ENCODE peak calls at places on chromosomes 2 and 18, in four cellular contexts. L is SK-N-SH, R is GM23248, I is HCT116. Z is an unnamed sample.

GRCh38 chr2:178629463-178629862 is 149.2 kb downstream of the PLEKHA3 start:
- DNase-seq in I (no peak), R (no peak), L (no peak), Z (no peak)

GRCh38 chr2:219335373-219335786 is 2.8 kb upstream of the RESP18 start:
- DNase-seq in I (no peak), L (no peak), R (no peak), Z (no peak)

GRCh38 chr2:102226612-102227351 is 40.0 kb downstream of the IL1RL2 start:
- DNase-seq in L (no peak), R (peak; percentile 56), I (no peak), Z (no peak)

GRCh38 chr2:140654565-140654964 is 1476.3 kb downstream of the LRP1B start:
- DNase-seq in L (peak; percentile 29), I (no peak), R (no peak), Z (no peak)

GRCh38 chr2:3766824-3767223 is 63.4 kb downstream of the DCDC2C start:
- DNase-seq in I (no peak), R (no peak), L (no peak), Z (no peak)

GRCh38 chr2:237677951-237678481 is 50.6 kb downstream of the LRRFIP1 start:
- DNase-seq in L (no peak), R (peak; percentile 87), I (no peak), Z (peak; percentile 55)

GRCh38 chr18:46291149-46291548 is 187.0 kb downstream of the HAUS1 start:
- DNase-seq in L (no peak), R (no peak), I (no peak), Z (peak; percentile 3)

GRCh38 chr2:6626406-6627012 is 239.2 kb downstream of the CMPK2 start:
- DNase-seq in R (no peak), L (no peak), I (no peak), Z (no peak)

GRCh38 chr18:22432672-22433137 is 15.0 kb upstream of the CTAGE1 start:
- DNase-seq in I (peak; percentile 26), L (no peak), R (peak; percentile 96), Z (no peak)

GRCh38 chr2:70046534-70046933 is 40.7 kb upstream of the PCBP1 start:
- DNase-seq in R (no peak), L (no peak), I (no peak), Z (peak; percentile 22)

GRCh38 chr2:11692966-11693521 is 23.0 kb upstream of the NTSR2 start:
- DNase-seq in I (peak; percentile 65), R (peak; percentile 77), L (peak; percentile 84), Z (peak; percentile 79)

GRCh38 chr2:9844581-9844980 is 1.3 kb downstream of the TAF1B start:
- DNase-seq in R (peak; percentile 53), I (no peak), L (no peak), Z (peak; percentile 31)

GRCh38 chr2:53768233-53768542 is 584 bp downstream of the CHAC2 start:
- DNase-seq in I (no peak), R (no peak), L (no peak), Z (peak; percentile 79)

GRCh38 chr2:24124003-24124585 is 825 bp downstream of the FAM228B start:
- DNase-seq in L (no peak), I (no peak), R (peak; percentile 57), Z (no peak)

GRCh38 chr2:219219113-219219696 is 447 bp upstream of the ABCB6 start:
- DNase-seq in R (no peak), L (no peak), I (no peak), Z (no peak)

GRCh38 chr2:70477473-70477872 is 76.2 kb downstream of the TGFA start:
- DNase-seq in I (no peak), L (no peak), R (no peak), Z (no peak)

GRCh38 chr2:199463000-199463692 is 5.4 kb upstream of the SATB2 start:
- DNase-seq in I (no peak), R (peak; percentile 91), L (peak; percentile 90), Z (peak; percentile 65)

GRCh38 chr2:65458999-65459398 is 26.6 kb upstream of the SPRED2 start:
- DNase-seq in R (peak; percentile 28), I (no peak), L (no peak), Z (no peak)

GRCh38 chr2:165007162-165007744 is 51.9 kb upstream of the SLC38A11 start:
- DNase-seq in R (no peak), L (no peak), I (no peak), Z (no peak)

GRCh38 chr2:28398101-28398834 is 5.6 kb downstream of the FOSL2 start:
- DNase-seq in R (peak; percentile 75), L (no peak), I (no peak), Z (no peak)

GRCh38 chr18:64539852-64540251 is 391.0 kb upstream of the LINC00305 start:
- DNase-seq in I (no peak), R (no peak), L (no peak), Z (no peak)

GRCh38 chr18:58806826-58807714 is 57.6 kb upstream of the ZNF532 start:
- DNase-seq in L (no peak), R (no peak), I (no peak), Z (no peak)

GRCh38 chr18:57122906-57123510 is 23.9 kb upstream of the BOD1L2 start:
- DNase-seq in I (no peak), R (no peak), L (no peak), Z (no peak)

GRCh38 chr2:174595904-174596397 is 1.7 kb downstream of the WIPF1 start:
- DNase-seq in R (peak; percentile 24), L (no peak), I (no peak), Z (peak; percentile 39)

GRCh38 chr18:73647391-73647790 is 500.2 kb downstream of the FBXO15 start:
- DNase-seq in L (no peak), I (no peak), R (peak; percentile 10), Z (no peak)

GRCh38 chr2:120759543-120760331 is 24.1 kb downstream of the GLI2 start:
- DNase-seq in L (no peak), R (no peak), I (no peak), Z (no peak)

GRCh38 chr2:192029089-192029488 is 165.6 kb downstream of the TMEFF2 start:
- DNase-seq in I (peak; percentile 63), R (peak; percentile 26), L (no peak), Z (peak; percentile 5)

GRCh38 chr2:1751768-1752725 is 7.7 kb upstream of the PXDN start:
- DNase-seq in L (no peak), I (no peak), R (no peak), Z (no peak)

GRCh38 chr2:21042708-21042957 is 1.2 kb downstream of the APOB start:
- DNase-seq in L (no peak), I (no peak), R (no peak), Z (no peak)

GRCh38 chr18:56086176-56086575 is 498.2 kb upstream of the TCF4 start:
- DNase-seq in L (no peak), I (no peak), R (peak; percentile 21), Z (no peak)

GRCh38 chr2:33040541-33040940 is 93.8 kb downstream of the LTBP1 start:
- DNase-seq in L (no peak), I (no peak), R (no peak), Z (no peak)

GRCh38 chr2:150520088-150520487 is 32.6 kb upstream of the RND3 start:
- DNase-seq in I (no peak), R (no peak), L (no peak), Z (no peak)

GRCh38 chr2:179344280-179344961 is 79.8 kb upstream of the SESTD1 start:
- DNase-seq in I (no peak), L (no peak), R (peak; percentile 60), Z (no peak)

GRCh38 chr2:189222440-189222839 is 42.9 kb upstream of the COL5A2 start:
- DNase-seq in R (peak; percentile 41), L (no peak), I (no peak), Z (no peak)

DNA sequence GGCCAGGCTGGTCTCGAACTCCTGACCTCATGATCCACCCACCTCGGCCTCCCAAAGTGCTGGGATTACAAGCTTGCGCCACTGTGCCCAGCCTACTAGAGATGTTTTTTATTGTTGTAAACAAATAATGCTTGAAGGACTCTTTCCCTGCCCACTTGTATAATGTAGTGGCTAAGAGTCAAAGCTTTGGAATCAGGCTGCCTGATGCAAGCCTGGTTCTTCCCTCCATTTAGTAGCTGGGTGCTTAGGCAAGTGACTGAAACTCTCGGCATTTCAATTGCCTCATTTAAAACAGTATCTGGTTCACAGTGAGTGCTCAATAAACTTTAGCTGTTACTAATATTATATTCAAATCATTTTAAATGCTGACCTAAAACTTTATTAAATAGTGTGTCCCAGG is 264.0 kb upstream of the FBXO11 start:
- DNase-seq in R (peak; percentile 38), I (no peak), L (no peak), Z (no peak)
- TF ChIP-seq EZH2phosphoT487 in R (no peak), I (no peak), L (no peak), Z (no peak)

GRCh38 chr18:48594725-48595124 is 55.9 kb downstream of the CTIF start:
- DNase-seq in L (no peak), I (no peak), R (no peak), Z (no peak)
- TF ChIP-seq EZH2phosphoT487 in L (no peak), I (no peak), R (no peak), Z (no peak)

GRCh38 chr2:108199726-108200125 is 40.0 kb upstream of the SULT1C3 start:
- DNase-seq in L (no peak), R (peak; percentile 37), I (no peak), Z (no peak)
- TF ChIP-seq EZH2phosphoT487 in L (no peak), R (no peak), I (no peak), Z (no peak)

DNA sequence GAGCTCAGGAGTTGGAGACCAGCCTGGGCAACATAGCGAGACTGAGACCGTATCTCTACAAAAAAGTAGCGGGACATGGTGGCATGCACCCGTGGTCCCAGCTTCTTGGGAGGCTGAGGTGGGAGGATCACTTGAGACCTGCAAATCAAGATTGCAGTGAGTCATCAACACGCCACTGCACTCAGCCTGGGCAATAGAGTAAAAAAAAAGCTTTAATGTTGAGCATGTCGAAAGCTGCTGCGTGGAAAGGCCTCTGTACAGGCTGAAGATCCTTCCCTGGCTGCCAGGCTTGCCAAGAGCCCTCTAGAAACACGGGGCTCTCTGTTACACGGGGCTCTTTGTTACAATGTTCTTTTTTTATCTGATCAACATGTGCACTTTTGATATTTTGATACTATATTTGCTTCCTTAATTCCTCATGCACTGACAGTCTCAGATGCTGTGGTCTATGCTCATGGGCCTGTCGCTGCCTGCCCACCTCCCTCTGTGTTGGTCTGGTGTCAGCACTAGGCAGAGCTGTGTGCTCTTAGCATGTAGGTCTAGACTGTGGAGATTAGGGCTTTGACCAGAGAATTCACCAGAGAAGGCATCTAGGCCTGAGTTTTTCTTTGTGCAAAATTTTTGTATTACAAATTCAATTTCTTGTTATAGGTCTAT is 18.7 kb downstream of the CLK1 start:
- DNase-seq in L (no peak), R (no peak), I (no peak), Z (no peak)
- TF ChIP-seq EZH2phosphoT487 in L (no peak), R (no peak), I (no peak), Z (no peak)

GRCh38 chr18:11148655-11149440 is 521 bp downstream of the PIEZO2 start:
- DNase-seq in R (peak; percentile 35), L (no peak), I (no peak), Z (no peak)
- TF ChIP-seq EZH2phosphoT487 in R (no peak), L (no peak), I (no peak), Z (no peak)

DNA sequence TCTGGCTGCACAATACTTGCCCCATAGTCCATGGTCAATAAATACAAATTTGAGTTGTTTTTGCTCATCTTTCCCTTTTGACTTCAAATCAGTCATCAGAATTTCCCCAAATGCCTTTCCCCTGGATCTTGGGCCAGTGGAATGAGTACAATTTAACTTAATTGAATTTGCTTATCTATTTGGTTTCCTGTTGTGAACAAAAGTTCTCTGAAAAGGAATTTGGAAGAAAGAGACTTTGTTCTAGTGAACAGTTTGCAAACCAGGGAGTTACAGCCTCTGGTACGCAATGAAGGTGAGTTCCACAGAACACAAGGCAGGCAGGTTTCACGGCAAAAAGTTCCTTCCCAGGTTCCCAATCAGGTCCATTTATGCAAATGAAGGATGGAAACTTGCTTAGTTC is 1.2 kb upstream of the UGT1A1 start:
- DNase-seq in L (no peak), R (no peak), I (no peak), Z (no peak)
- TF ChIP-seq EZH2phosphoT487 in L (no peak), R (no peak), I (no peak), Z (no peak)

Z was measured in OCI-LY7.